ENCODE peak calls at places on chromosomes 2 and 18, in five cellular contexts. V, F, Y, U and M are unnamed samples.
A peak's percentile ranks its signal among the peaks of the same experiment; 100 is the strongest.

GRCh38 chr2:86202702-86203101 is 3.4 kb downstream of the MRPL35 start:
- DNase-seq in V (no peak), F (no peak), Y (no peak), U (no peak), M (no peak)

GRCh38 chr2:25310965-25311865 is 30.5 kb downstream of the DNMT3A start:
- DNase-seq in V (peak; percentile 19), F (peak; percentile 91), Y (peak; percentile 51), U (no peak), M (peak; percentile 32)

GRCh38 chr2:68032702-68033101 is 30.1 kb downstream of the C1D start:
- DNase-seq in V (no peak), F (no peak), Y (no peak), U (no peak), M (no peak)

GRCh38 chr2:60581461-60582282 is 28.2 kb upstream of the BCL11A start:
- DNase-seq in V (no peak), F (peak; percentile 95), Y (peak; percentile 86), U (no peak), M (peak; percentile 36)

GRCh38 chr2:134681201-134681600 is 37.6 kb downstream of the TMEM163 start:
- DNase-seq in V (no peak), F (no peak), Y (no peak), U (no peak), M (no peak)

GRCh38 chr2:100427627-100428258 is 10.3 kb upstream of the CHST10 start:
- DNase-seq in V (peak; percentile 49), F (peak; percentile 61), Y (peak; percentile 39), U (no peak), M (peak; percentile 24)

GRCh38 chr2:217851191-217852020 is 151.4 kb downstream of the TNS1 start:
- DNase-seq in V (no peak), F (peak; percentile 69), Y (no peak), U (no peak), M (no peak)

GRCh38 chr18:2192562-2192961 is 378.7 kb downstream of the METTL4 start:
- DNase-seq in V (no peak), F (no peak), Y (no peak), U (no peak), M (no peak)

GRCh38 chr2:151297882-151298281 is 8.4 kb upstream of the NMI start:
- DNase-seq in V (no peak), F (no peak), Y (no peak), U (peak; percentile 32), M (no peak)

GRCh38 chr18:3747176-3747973 is 297.4 kb downstream of the TGIF1 start:
- DNase-seq in V (no peak), F (no peak), Y (no peak), U (no peak), M (no peak)

DNA sequence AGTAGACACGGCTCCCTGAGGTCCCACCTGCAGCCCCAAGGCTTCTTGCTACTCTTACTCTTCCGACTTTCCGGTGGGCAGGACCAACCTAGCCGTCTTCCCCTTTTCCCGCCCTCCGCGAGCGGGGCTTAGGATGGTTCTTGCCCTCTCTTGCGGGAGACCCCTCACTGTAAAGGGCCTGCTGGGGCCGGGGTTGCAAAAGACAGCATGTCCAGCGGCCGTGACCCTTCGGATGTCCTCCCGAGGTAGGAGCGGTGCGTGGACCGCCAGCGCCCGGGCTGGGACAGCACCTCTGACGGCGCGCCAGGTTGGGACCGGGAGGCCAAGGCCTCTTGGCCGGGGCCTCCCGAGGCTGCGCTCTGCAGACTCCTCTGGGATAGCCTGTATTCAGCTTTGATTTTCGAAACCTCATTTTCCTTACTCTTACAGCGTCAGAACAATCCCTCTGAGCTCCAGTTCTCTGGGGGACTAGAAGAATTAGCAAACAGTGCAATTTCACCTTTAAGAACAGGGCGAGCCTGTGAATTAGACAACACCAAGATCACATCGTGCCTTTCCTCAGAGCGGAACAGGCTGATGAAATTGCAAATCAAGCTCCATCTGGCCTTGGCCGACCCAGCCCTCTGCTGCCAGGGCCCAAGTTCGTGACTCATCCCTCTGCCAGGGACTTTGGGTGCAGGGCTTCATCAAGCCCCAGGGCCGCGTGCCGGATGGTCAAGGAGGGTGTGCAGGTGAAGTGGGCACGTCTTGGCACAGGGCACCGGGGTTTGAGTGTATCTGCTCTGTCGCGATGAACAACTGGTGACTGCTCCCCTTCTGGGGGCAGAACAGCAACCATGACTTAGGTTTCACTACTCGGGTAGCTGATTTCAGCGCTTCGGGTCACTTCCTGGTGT is 777 bp downstream of the MOCOS start:
- DNase-seq in V (peak; percentile 28), F (no peak), Y (peak; percentile 52), U (no peak), M (peak; percentile 52)
- TF ChIP-seq REST in V (no peak), F (no peak), Y (no peak), U (no peak), M (no peak)

GRCh38 chr2:119827866-119828507 is 68.3 kb downstream of the PTPN4 start:
- DNase-seq in V (no peak), F (no peak), Y (no peak), U (no peak), M (no peak)

GRCh38 chr2:119821266-119821665 is 61.5 kb downstream of the PTPN4 start:
- DNase-seq in V (no peak), F (no peak), Y (no peak), U (no peak), M (no peak)

GRCh38 chr2:119823734-119824334 is 64.1 kb downstream of the PTPN4 start:
- DNase-seq in V (no peak), F (peak; percentile 44), Y (peak; percentile 20), U (no peak), M (peak; percentile 46)

DNA sequence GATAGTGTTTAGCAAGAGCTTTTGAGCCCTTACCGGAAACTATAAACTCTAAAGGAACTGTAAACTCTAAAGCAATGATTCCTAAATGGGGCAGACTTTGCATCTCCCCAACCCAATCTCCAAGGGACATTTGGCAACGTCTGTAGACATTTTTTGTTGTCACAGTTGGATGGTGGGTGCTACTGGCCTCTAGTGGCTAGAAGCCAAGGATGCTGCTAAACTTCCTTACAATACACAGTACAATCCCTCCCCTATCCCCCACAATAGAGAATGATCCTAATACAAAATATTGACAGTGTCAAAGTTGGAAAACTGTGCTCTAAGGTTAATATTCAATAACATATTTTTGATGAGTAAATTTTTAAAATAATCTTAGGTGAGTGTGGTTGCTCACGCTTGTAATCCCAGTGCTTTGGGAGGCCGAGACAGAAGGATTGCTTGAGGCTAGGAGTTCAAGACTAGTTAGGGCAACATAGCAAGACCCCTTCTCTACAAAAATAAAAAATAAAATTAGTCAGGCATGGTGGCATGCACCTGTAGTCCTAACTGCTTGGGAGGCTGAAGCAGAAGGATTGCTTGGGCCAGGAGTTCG is 66.7 kb downstream of the PTPN4 start:
- DNase-seq in V (no peak), F (peak; percentile 48), Y (peak; percentile 14), U (no peak), M (peak; percentile 54)
- TF ChIP-seq YY1 in V (no peak), F (no peak), Y (no peak), U (peak; percentile 57), M (no peak)

GRCh38 chr2:127012868-127013267 is 94.1 kb downstream of the BIN1 start:
- DNase-seq in V (no peak), F (no peak), Y (no peak), U (no peak), M (no peak)
- TF ChIP-seq REST in V (no peak), F (no peak), Y (no peak), U (no peak), M (no peak)

DNA sequence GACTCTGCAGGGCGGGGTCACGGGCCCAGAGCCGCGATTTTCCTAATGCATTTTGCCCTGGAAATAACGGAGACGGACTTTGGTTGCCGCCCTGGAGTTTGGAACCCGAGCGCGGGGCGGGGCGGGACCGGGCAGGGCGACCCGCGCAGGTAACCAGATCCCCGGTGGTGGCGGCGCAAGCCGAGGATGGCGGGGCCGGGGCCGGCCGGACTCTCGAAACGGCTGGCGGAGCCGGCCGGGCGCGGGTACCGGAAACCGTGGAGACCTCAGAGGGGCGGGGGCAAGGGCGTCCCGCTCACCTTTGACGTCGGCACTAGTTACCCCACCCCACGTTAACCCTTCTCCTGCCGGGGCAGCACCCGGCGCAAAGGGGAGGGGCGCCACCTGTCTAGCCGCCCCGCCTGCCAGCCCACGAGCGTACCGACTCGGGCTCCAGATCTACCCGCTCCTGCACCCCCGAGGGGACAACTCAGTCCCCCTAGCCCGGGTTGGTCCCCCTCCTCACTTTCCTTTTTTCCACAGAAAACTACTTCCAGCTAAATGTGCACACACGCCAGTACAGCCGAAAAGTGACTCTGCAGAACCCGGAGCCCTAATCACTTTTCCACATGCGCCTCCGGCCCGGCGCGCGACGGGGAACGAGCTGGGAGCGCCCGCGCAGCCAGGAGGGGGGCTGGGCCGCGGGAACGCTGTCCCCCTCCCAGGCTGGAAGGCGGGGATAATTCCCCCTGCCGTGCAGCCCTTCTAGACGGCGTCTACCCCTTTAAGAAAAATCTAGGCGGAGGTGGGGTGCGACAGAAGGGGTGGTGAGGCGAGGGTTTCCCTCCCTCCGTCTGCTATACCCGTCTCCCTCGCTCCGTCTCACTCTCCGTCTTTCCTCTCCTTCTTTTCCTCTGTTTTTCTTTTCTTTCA is 2.7 kb downstream of the CYP26B1 start:
- DNase-seq in V (peak; percentile 58), F (peak; percentile 69), Y (no peak), U (no peak), M (peak; percentile 24)
- TF ChIP-seq YY1 in V (no peak), F (no peak), Y (no peak), U (no peak), M (no peak)

GRCh38 chr2:232485333-232485756 is 2.3 kb downstream of the ECEL1 start:
- DNase-seq in V (no peak), F (no peak), Y (no peak), U (no peak), M (no peak)
- TF ChIP-seq REST in V (no peak), F (no peak), Y (no peak), U (no peak), M (no peak)

DNA sequence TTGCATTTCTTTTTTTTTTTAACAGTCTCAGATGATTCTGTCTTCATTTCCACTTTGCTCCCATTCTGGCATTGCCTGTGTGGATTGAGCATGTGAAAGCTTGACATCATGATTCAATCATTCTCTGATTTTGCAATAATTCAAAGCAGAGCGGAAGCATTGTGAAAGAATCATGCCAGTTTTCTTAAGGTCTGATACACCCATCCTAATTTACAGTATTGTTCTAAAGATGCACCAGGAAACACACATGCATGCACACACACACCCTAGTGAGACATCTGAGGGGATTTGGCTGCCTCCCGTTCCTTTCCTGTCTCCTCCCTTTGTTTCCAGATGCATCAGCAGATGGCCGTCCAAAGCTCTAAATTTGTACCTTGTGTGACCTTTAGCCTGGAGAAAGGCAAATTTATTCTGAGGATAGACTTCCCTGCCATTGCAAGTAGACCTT is 97.3 kb downstream of the FMNL2 start:
- DNase-seq in V (no peak), F (no peak), Y (no peak), U (no peak), M (peak; percentile 42)
- TF ChIP-seq YY1 in V (no peak), F (no peak), Y (no peak), U (no peak), M (no peak)